ENCODE peak calls at places on chromosomes 3 and 15, in ten cellular contexts. One of them, this sample, is unnamed.

GRCh38 chr15:98801234-98801561 is 152.9 kb downstream of the IGF1R start:
- DNase-seq in A549: no peak
- DNase-seq in skeletal muscle cell: no peak
- DNase-seq in tibial nerve: no peak
- DNase-seq in CD8-positive, alpha-beta T cell: no peak
- DNase-seq in NCI-H460: no peak
- DNase-seq in posterior vena cava: no peak
- DNase-seq in AG10803: no peak
- DNase-seq in naive B cell: no peak
- DNase-seq in T-helper 17 cell: no peak
- DNase-seq in this sample: no peak

GRCh38 chr3:42143440-42143839 is 52.3 kb downstream of the TRAK1 start:
- DNase-seq in skeletal muscle cell: no peak
- DNase-seq in T-helper 17 cell: no peak
- DNase-seq in AG10803: no peak
- DNase-seq in A549: no peak
- DNase-seq in NCI-H460: no peak
- DNase-seq in posterior vena cava: no peak
- DNase-seq in tibial nerve: no peak
- DNase-seq in naive B cell: no peak
- DNase-seq in CD8-positive, alpha-beta T cell: no peak
- DNase-seq in this sample: no peak

GRCh38 chr3:169966951-169967915 is 626 bp downstream of the SEC62 start:
- DNase-seq in CD8-positive, alpha-beta T cell: peak; percentile 42
- DNase-seq in NCI-H460: peak; percentile 4
- DNase-seq in skeletal muscle cell: no peak
- DNase-seq in T-helper 17 cell: peak; percentile 6
- DNase-seq in posterior vena cava: peak; percentile 85
- DNase-seq in A549: peak; percentile 24
- DNase-seq in tibial nerve: peak; percentile 23
- DNase-seq in AG10803: peak; percentile 48
- DNase-seq in naive B cell: no peak
- DNase-seq in this sample: no peak

GRCh38 chr3:43691120-43692002 is 623 bp downstream of the ABHD5 start:
- DNase-seq in tibial nerve: peak; percentile 44
- DNase-seq in CD8-positive, alpha-beta T cell: peak; percentile 35
- DNase-seq in NCI-H460: no peak
- DNase-seq in naive B cell: peak; percentile 44
- DNase-seq in A549: peak; percentile 44
- DNase-seq in AG10803: peak; percentile 15
- DNase-seq in skeletal muscle cell: no peak
- DNase-seq in posterior vena cava: peak; percentile 88
- DNase-seq in T-helper 17 cell: peak; percentile 12
- DNase-seq in this sample: no peak

GRCh38 chr3:8490079-8490552 is 11.5 kb upstream of the LMCD1 start:
- DNase-seq in CD8-positive, alpha-beta T cell: no peak
- DNase-seq in AG10803: peak; percentile 99
- DNase-seq in skeletal muscle cell: peak; percentile 99
- DNase-seq in naive B cell: no peak
- DNase-seq in tibial nerve: no peak
- DNase-seq in NCI-H460: peak; percentile 41
- DNase-seq in posterior vena cava: no peak
- DNase-seq in T-helper 17 cell: no peak
- DNase-seq in A549: peak; percentile 56
- DNase-seq in this sample: no peak

GRCh38 chr3:12235691-12236090 is 53.2 kb upstream of the PPARG start:
- DNase-seq in T-helper 17 cell: no peak
- DNase-seq in NCI-H460: no peak
- DNase-seq in tibial nerve: no peak
- DNase-seq in posterior vena cava: no peak
- DNase-seq in A549: no peak
- DNase-seq in naive B cell: no peak
- DNase-seq in CD8-positive, alpha-beta T cell: no peak
- DNase-seq in skeletal muscle cell: no peak
- DNase-seq in AG10803: no peak
- DNase-seq in this sample: no peak

GRCh38 chr3:40387001-40387894 is at the start of gene ENTPD3:
- DNase-seq in T-helper 17 cell: no peak
- DNase-seq in CD8-positive, alpha-beta T cell: peak; percentile 24
- DNase-seq in tibial nerve: no peak
- DNase-seq in posterior vena cava: no peak
- DNase-seq in skeletal muscle cell: no peak
- DNase-seq in NCI-H460: no peak
- DNase-seq in A549: no peak
- DNase-seq in naive B cell: peak; percentile 6
- DNase-seq in AG10803: no peak
- DNase-seq in this sample: peak; percentile 16

GRCh38 chr3:155553800-155554199 is 191.1 kb downstream of the PLCH1 start:
- DNase-seq in AG10803: no peak
- DNase-seq in NCI-H460: no peak
- DNase-seq in tibial nerve: no peak
- DNase-seq in CD8-positive, alpha-beta T cell: no peak
- DNase-seq in A549: no peak
- DNase-seq in posterior vena cava: no peak
- DNase-seq in T-helper 17 cell: no peak
- DNase-seq in skeletal muscle cell: no peak
- DNase-seq in naive B cell: no peak
- DNase-seq in this sample: no peak

GRCh38 chr3:149004622-149005021 is 13.3 kb downstream of the GYG1 start:
- DNase-seq in A549: no peak
- DNase-seq in posterior vena cava: no peak
- DNase-seq in T-helper 17 cell: no peak
- DNase-seq in AG10803: peak; percentile 51
- DNase-seq in tibial nerve: no peak
- DNase-seq in CD8-positive, alpha-beta T cell: no peak
- DNase-seq in naive B cell: no peak
- DNase-seq in skeletal muscle cell: peak; percentile 67
- DNase-seq in NCI-H460: no peak
- DNase-seq in this sample: no peak

GRCh38 chr3:126956866-126957650 is 25.9 kb upstream of the PLXNA1 start:
- DNase-seq in posterior vena cava: peak; percentile 80
- DNase-seq in skeletal muscle cell: no peak
- DNase-seq in naive B cell: no peak
- DNase-seq in A549: no peak
- DNase-seq in CD8-positive, alpha-beta T cell: no peak
- DNase-seq in AG10803: no peak
- DNase-seq in tibial nerve: no peak
- DNase-seq in T-helper 17 cell: no peak
- DNase-seq in NCI-H460: no peak
- DNase-seq in this sample: no peak